ENCODE peak calls at places on chromosomes 13 and 19, in eight cellular contexts. R is H1, M is breast epithelium, Z is A549, C is upper lobe of left lung, F is HepG2, D is right lobe of liver, O is lower leg skin. N is an unnamed sample.

GRCh38 chr19:33408116-33408515 is 34.6 kb downstream of the CEBPG start:
- DNase-seq in F (no peak), R (no peak), O (no peak), Z (no peak), C (no peak), M (no peak), D (peak), N (no peak)

GRCh38 chr13:111844222-111844671 is 222.7 kb upstream of the SOX1 start:
- DNase-seq in C (no peak), M (no peak), D (no peak), O (peak), F (no peak), R (no peak), Z (no peak), N (no peak)

GRCh38 chr13:112619730-112620639 is 32.0 kb upstream of the TUBGCP3 start:
- DNase-seq in D (no peak), Z (peak), M (no peak), R (no peak), O (peak), C (peak), F (no peak), N (peak)

GRCh38 chr19:19110410-19111137 is 27.7 kb downstream of the TMEM161A start:
- DNase-seq in D (no peak), C (no peak), Z (peak), O (no peak), R (no peak), F (no peak), M (no peak), N (no peak)

GRCh38 chr19:29372921-29373797 is 152.6 kb upstream of the VSTM2B start:
- DNase-seq in O (peak), Z (no peak), D (no peak), M (no peak), F (no peak), C (peak), R (no peak), N (no peak)

GRCh38 chr13:25584975-25585374 is 213.2 kb downstream of the ATP8A2 start:
- DNase-seq in Z (no peak), R (no peak), O (no peak), F (no peak), M (no peak), C (no peak), D (no peak), N (peak)

GRCh38 chr19:35134601-35135091 is at the start of gene LGI4:
- DNase-seq in F (no peak), O (peak), R (no peak), D (no peak), M (no peak), Z (no peak), C (no peak), N (no peak)

GRCh38 chr19:51735759-51736449 is 12.1 kb upstream of the HAS1 start:
- DNase-seq in O (no peak), C (peak), Z (no peak), M (peak), R (no peak), D (peak), F (no peak), N (no peak)

GRCh38 chr13:31929031-31929770 is 102.4 kb upstream of the FRY start:
- DNase-seq in Z (no peak), C (no peak), D (no peak), M (no peak), F (no peak), R (no peak), O (no peak), N (no peak)

GRCh38 chr13:48542581-48543341 is 9.9 kb upstream of the RCBTB2 start:
- DNase-seq in R (no peak), C (peak), Z (no peak), O (peak), D (peak), F (peak), M (peak), N (peak)

GRCh38 chr19:16367269-16367683 is 42.6 kb downstream of the KLF2 start:
- DNase-seq in R (no peak), Z (no peak), F (no peak), D (no peak), O (no peak), C (no peak), M (no peak), N (no peak)

GRCh38 chr13:75636339-75637095 is 387 bp downstream of the LMO7 start:
- DNase-seq in R (no peak), M (no peak), D (peak), O (no peak), F (peak), Z (no peak), C (peak), N (peak)

GRCh38 chr13:66835040-66835628 is 395.0 kb downstream of the PCDH9 start:
- DNase-seq in F (peak), C (peak), O (peak), R (no peak), D (peak), Z (peak), M (no peak), N (no peak)

GRCh38 chr19:45547965-45548609 is 36.5 kb downstream of the OPA3 start:
- DNase-seq in M (peak), D (no peak), F (no peak), C (peak), O (peak), R (no peak), Z (peak), N (no peak)

GRCh38 chr19:56942749-56943148 is 102.2 kb upstream of the PEG3 start:
- DNase-seq in Z (no peak), D (peak), R (no peak), C (peak), F (no peak), M (no peak), O (peak), N (peak)

GRCh38 chr19:38658462-38659306 is 11.2 kb downstream of the ACTN4 start:
- DNase-seq in O (no peak), F (peak), Z (peak), M (peak), C (peak), R (no peak), D (no peak), N (no peak)
- TF ChIP-seq POLR2A in O (no peak), F (no peak), Z (no peak), M (peak), C (no peak), R (peak), D (peak), N (no peak)

GRCh38 chr19:1245884-1246816 is 2.2 kb upstream of the MIDN start:
- DNase-seq in D (peak), Z (no peak), C (peak), R (no peak), O (peak), M (no peak), F (peak), N (no peak)
- TF ChIP-seq POLR2A in D (peak), Z (no peak), C (peak), R (no peak), O (no peak), M (no peak), F (no peak), N (no peak)

GRCh38 chr13:99505814-99506269 is 4.6 kb downstream of the TM9SF2 start:
- DNase-seq in Z (peak), D (no peak), O (no peak), R (no peak), M (no peak), C (no peak), F (no peak), N (peak)
- TF ChIP-seq POLR2A in Z (no peak), D (no peak), O (no peak), R (no peak), M (no peak), C (no peak), F (no peak), N (no peak)

GRCh38 chr19:13639342-13639929 is 124.9 kb upstream of the MRI1 start:
- DNase-seq in Z (no peak), C (no peak), F (no peak), D (no peak), O (no peak), R (no peak), M (no peak), N (no peak)
- TF ChIP-seq POLR2A in Z (no peak), C (no peak), F (no peak), D (no peak), O (no peak), R (no peak), M (no peak), N (no peak)

GRCh38 chr19:3035542-3036118 is 6.5 kb upstream of the TLE2 start:
- DNase-seq in C (peak), D (peak), M (peak), O (peak), Z (peak), F (peak), R (peak), N (peak)
- TF ChIP-seq POLR2A in C (peak), D (peak), M (no peak), O (no peak), Z (peak), F (peak), R (peak), N (peak)